ENCODE peak calls at places on chromosomes 4 and X, in four cellular contexts. L is K562, K is GM12878, U is HepG2. M is an unnamed sample.

GRCh38 chrX:153989971-153990655 is 17.6 kb downstream of the TMEM187 start:
- DNase-seq in L (no peak), K (no peak), U (no peak), M (no peak)

GRCh38 chr4:165207016-165207430 is 338 bp upstream of the KLHL2 start:
- DNase-seq in L (no peak), K (no peak), U (no peak), M (no peak)

GRCh38 chr4:26130173-26130572 is 190.6 kb upstream of the RBPJ start:
- DNase-seq in L (no peak), K (peak), U (no peak), M (no peak)

GRCh38 chr4:164700471-164700870 is 53.5 kb upstream of the SMIM31 start:
- DNase-seq in L (no peak), K (no peak), U (peak), M (peak)

GRCh38 chr4:26736621-26737020 is 124.0 kb upstream of the STIM2 start:
- DNase-seq in L (no peak), K (no peak), U (no peak), M (no peak)

GRCh38 chr4:142718981-142719380 is 127.1 kb downstream of the INPP4B start:
- DNase-seq in L (no peak), K (no peak), U (no peak), M (no peak)

GRCh38 chrX:39755152-39756032 is 342.4 kb downstream of the BCOR start:
- DNase-seq in L (peak), K (no peak), U (peak), M (no peak)

GRCh38 chrX:136694491-136695087 is 46.6 kb downstream of the CD40LG start:
- DNase-seq in L (peak), K (no peak), U (peak), M (no peak)

GRCh38 chr4:67332627-67333026 is 212.7 kb downstream of the CENPC start:
- DNase-seq in L (peak), K (no peak), U (peak), M (peak)
- TF ChIP-seq ESRRA in L (no peak), K (no peak), U (no peak), M (no peak)

GRCh38 chrX:119453202-119453601 is 15.0 kb upstream of the SLC25A5 start:
- DNase-seq in L (no peak), K (no peak), U (no peak), M (no peak)

GRCh38 chrX:119455264-119455663 is 13.0 kb upstream of the SLC25A5 start:
- DNase-seq in L (no peak), K (no peak), U (no peak), M (no peak)

DNA sequence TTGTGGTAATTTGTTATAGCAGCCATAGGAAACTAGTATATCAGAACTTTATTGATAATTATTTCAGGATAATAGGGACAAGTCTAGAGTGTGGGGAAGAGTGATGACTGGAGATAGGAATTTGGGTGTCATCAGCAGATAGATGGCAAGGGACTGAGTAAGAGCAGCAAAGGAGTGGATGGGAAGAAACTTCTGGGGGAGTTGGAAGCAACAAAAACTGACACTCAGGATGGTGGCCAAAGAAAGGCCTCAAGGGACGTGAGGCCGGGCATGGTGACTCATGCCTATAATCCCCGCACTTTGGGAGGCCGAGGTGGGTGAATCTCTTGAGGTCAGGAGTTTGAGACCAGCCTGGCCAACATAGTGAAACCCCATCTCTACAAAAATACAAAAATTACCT is 9.1 kb upstream of the SLC25A5 start:
- DNase-seq in L (no peak), K (no peak), U (no peak), M (no peak)
- TF ChIP-seq CREM in L (no peak), K (no peak), U (no peak), M (no peak)

GRCh38 chr4:124713213-124713592 is 671 bp upstream of the ANKRD50 start:
- DNase-seq in L (peak), K (no peak), U (peak), M (peak)

GRCh38 chr4:124710911-124711310 is 1.6 kb downstream of the ANKRD50 start:
- DNase-seq in L (no peak), K (no peak), U (no peak), M (no peak)

GRCh38 chr4:124710253-124710849 is 2.2 kb downstream of the ANKRD50 start:
- DNase-seq in L (no peak), K (no peak), U (no peak), M (no peak)

GRCh38 chr4:124712417-124713212 is at the start of gene ANKRD50:
- DNase-seq in L (peak), K (no peak), U (peak), M (peak)

GRCh38 chr4:124711469-124712416 is 789 bp downstream of the ANKRD50 start:
- DNase-seq in L (peak), K (no peak), U (peak), M (peak)
- TF ChIP-seq CTCF in L (no peak), K (no peak), U (peak), M (no peak)

GRCh38 chrX:124518888-124519287 is 172.5 kb downstream of the SH2D1A start:
- DNase-seq in L (no peak), K (no peak), U (no peak), M (no peak)
- TF ChIP-seq ESRRA in L (no peak), K (no peak), U (no peak), M (no peak)

M was measured in WTC11.